ENCODE peak calls at places on chromosomes 7 and 10, in nine cellular contexts. P, J, G, O, V, T, B, N and X are unnamed samples.

GRCh38 chr7:71424166-71424803 is 292.3 kb downstream of the GALNT17 start:
- DNase-seq in O (no peak), T (no peak), P (no peak), G (no peak), N (no peak), V (no peak), B (no peak), J (no peak), X (no peak)

GRCh38 chr10:102003541-102003940 is 52.4 kb downstream of the ARMH3 start:
- DNase-seq in P (no peak), N (no peak), V (peak; percentile 81), O (no peak), B (no peak), J (no peak), T (no peak), G (no peak), X (no peak)

GRCh38 chr7:132516042-132516840 is 60.0 kb downstream of the PLXNA4 start:
- DNase-seq in O (no peak), P (no peak), T (peak; percentile 21), G (no peak), N (no peak), J (no peak), B (no peak), V (peak; percentile 91), X (no peak)

GRCh38 chr10:13681963-13682362 is 95.2 kb downstream of the PRPF18 start:
- DNase-seq in J (no peak), P (no peak), N (no peak), T (no peak), O (no peak), G (no peak), B (no peak), V (no peak), X (no peak)

GRCh38 chr7:80997841-80998240 is 79.0 kb upstream of the SEMA3C start:
- DNase-seq in O (no peak), N (no peak), B (no peak), J (no peak), V (no peak), G (no peak), P (no peak), T (no peak), X (peak; percentile 51)

GRCh38 chr7:7962851-7963250 is 5.7 kb upstream of the GLCCI1 start:
- DNase-seq in G (no peak), O (no peak), B (no peak), J (no peak), N (no peak), T (no peak), V (peak; percentile 82), P (no peak), X (no peak)

GRCh38 chr10:110007171-110007700 is 548 bp upstream of the ADD3 start:
- DNase-seq in O (no peak), B (no peak), P (peak; percentile 19), N (no peak), T (peak; percentile 32), G (peak; percentile 82), J (no peak), V (no peak), X (no peak)

GRCh38 chr10:37952051-37952815 is 24.2 kb downstream of the ZNF25 start:
- DNase-seq in B (no peak), O (no peak), G (no peak), J (no peak), N (no peak), P (no peak), V (no peak), T (no peak), X (no peak)

GRCh38 chr7:114760477-114760876 is 161.4 kb upstream of the MDFIC start:
- DNase-seq in N (no peak), T (no peak), O (no peak), G (no peak), V (no peak), J (no peak), P (no peak), B (no peak), X (no peak)

GRCh38 chr10:119296703-119297102 is 89.3 kb downstream of the GRK5 start:
- DNase-seq in P (no peak), J (peak; percentile 94), O (no peak), G (peak; percentile 80), V (no peak), B (no peak), N (no peak), T (no peak), X (no peak)

GRCh38 chr7:44279286-44279685 is 46.1 kb downstream of the CAMK2B start:
- DNase-seq in N (peak; percentile 46), B (no peak), J (peak; percentile 3), P (no peak), O (no peak), G (no peak), V (peak; percentile 58), T (no peak), X (peak; percentile 67)

GRCh38 chr10:100037758-100038315 is 28.1 kb upstream of the DNMBP start:
- DNase-seq in N (no peak), B (no peak), J (no peak), G (no peak), V (no peak), P (no peak), O (no peak), T (peak; percentile 16), X (no peak)

GRCh38 chr7:39948375-39948774 is 1.7 kb upstream of the CDK13 start:
- DNase-seq in N (no peak), P (peak; percentile 3), B (no peak), V (no peak), O (no peak), G (no peak), J (no peak), T (no peak), X (peak; percentile 35)

GRCh38 chr7:55405856-55406541 is 40.9 kb downstream of the LANCL2 start:
- DNase-seq in J (peak; percentile 69), B (no peak), O (no peak), P (no peak), V (no peak), T (no peak), N (no peak), G (no peak), X (no peak)

GRCh38 chr7:45689011-45689796 is 115.0 kb downstream of the ADCY1 start:
- DNase-seq in N (no peak), V (peak; percentile 91), T (no peak), O (no peak), J (no peak), G (no peak), P (no peak), B (no peak), X (no peak)

GRCh38 chr10:129741280-129741977 is 222.6 kb downstream of the EBF3 start:
- DNase-seq in B (no peak), V (no peak), P (no peak), O (no peak), N (peak; percentile 54), J (no peak), T (no peak), G (no peak), X (no peak)

GRCh38 chr7:16315280-16315679 is 106.1 kb downstream of the CRPPA start:
- DNase-seq in O (no peak), G (no peak), B (no peak), P (no peak), T (no peak), N (no peak), V (peak; percentile 45), J (no peak), X (no peak)

DNA sequence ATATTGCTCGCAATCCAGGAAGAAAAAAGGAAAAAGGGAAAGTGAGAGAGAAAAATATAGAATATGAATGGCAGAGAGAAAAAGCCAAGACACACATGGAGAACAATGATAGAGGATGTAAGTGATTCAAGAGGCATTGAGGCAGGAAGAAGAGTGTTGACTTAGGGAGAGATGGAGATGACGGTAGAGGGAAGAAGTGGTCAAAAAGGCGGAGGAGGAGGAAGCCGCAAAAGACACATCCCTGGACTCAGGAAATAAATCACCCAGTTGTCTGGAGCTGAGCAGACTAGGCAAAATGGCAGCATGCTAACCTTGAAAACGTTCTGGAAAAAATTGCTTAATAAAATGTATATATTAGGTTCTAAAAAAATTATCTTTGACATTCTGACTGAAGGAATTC is 17.7 kb upstream of the GPR37 start:
- DNase-seq in V (no peak), B (no peak), T (no peak), N (no peak), J (no peak), O (no peak), P (no peak), G (no peak), X (no peak)
- H3K27ac ChIP-seq in V (no peak overlapping the region), B (no peak overlapping the region), T (no peak overlapping the region), N (no peak overlapping the region), J (no peak overlapping the region), O (no peak overlapping the region), P (no peak overlapping the region), G (no peak overlapping the region), X (no peak overlapping the region)

DNA sequence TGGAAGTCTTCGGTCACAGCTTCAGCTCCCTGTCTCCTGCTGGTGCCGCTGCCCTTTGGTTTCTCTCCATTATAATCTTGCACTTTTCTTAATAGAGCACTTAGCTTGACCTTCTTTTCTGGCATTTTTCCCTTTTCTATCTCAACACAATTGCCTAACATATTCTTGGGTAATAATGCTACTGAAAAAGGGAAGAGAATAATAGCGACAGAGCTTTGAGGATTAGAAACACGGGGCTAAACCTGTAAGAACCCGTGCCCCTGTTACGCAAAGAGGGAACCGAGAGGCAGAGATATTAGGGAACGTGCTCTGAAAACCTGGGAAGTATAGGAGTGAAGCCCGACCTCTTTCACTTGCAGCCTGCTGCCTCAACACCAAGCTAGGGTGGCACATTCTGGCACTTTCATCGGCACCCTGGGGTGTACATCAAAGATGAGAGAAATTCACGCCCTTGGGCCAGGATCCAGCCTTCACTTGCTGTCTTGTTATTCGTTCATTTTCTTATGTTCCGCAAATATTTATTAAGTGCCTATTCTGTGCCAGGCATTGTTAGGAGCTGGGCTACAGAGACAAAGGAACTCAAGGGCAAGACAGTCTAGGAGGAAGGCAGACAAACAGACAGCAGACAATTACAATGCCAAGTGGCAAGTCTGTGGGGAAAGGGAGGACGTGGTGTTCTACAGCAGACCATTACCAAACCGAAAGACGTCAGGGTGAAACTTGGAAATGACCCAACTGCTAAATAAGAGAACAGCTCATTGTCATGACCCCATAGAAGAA is 33.0 kb upstream of the GALNTL5 start:
- DNase-seq in N (peak; percentile 79), T (no peak), V (no peak), P (no peak), J (no peak), B (no peak), G (no peak), O (no peak), X (no peak)
- H3K27ac ChIP-seq in N (peak overlapping the region; percentile 29), T (no peak overlapping the region), V (no peak overlapping the region), P (no peak overlapping the region), J (peak overlapping the region; percentile 66), B (no peak overlapping the region), G (peak overlapping the region; percentile 41), O (no peak overlapping the region), X (no peak overlapping the region)

DNA sequence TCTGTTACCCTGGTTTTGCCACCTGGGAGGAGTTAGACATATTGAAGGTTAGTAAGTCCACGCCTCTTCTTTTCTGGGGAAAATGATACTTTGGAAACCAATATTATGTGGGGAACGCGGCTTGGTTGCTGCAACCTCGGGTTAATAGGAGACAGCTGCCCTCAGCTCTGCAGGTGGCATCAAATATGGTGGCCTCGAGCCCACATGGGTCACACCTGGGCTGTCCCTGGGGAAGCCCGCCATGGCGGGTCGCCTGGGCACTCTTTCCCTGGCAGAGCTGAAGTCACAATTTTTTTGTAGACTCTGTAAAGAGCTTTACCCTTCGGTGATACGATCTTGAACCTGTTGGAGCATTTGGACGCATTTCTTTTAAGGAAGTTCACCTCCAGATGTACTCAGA is 2.5 kb downstream of the PFKP start:
- DNase-seq in G (no peak), J (no peak), O (no peak), V (no peak), P (no peak), B (no peak), T (no peak), N (no peak), X (no peak)
- H3K27ac ChIP-seq in G (no peak overlapping the region), J (no peak overlapping the region), O (peak overlapping the region; percentile 47), V (no peak overlapping the region), P (no peak overlapping the region), B (no peak overlapping the region), T (peak overlapping the region; percentile 96), N (no peak overlapping the region), X (no peak overlapping the region)

GRCh38 chr7:50752422-50752821 is 30.3 kb downstream of the GRB10 start:
- DNase-seq in V (no peak), J (no peak), T (no peak), N (no peak), P (no peak), G (no peak), O (no peak), B (no peak), X (no peak)
- H3K27ac ChIP-seq in V (no peak overlapping the region), J (no peak overlapping the region), T (no peak overlapping the region), N (no peak overlapping the region), P (no peak overlapping the region), G (no peak overlapping the region), O (no peak overlapping the region), B (no peak overlapping the region), X (no peak overlapping the region)